ENCODE peak calls at places on chromosomes 11 and 22, in five cellular contexts. X is non-pigmented ciliary epithelial cell, F is ovary, R is body of pancreas, G is ELR. P is an unnamed sample.

GRCh38 chr22:19717691-19718254 is 3.5 kb downstream of the SEPTIN5 start:
- DNase-seq in X (no peak), F (peak; percentile 72), G (peak; percentile 69), R (peak; percentile 66), P (peak; percentile 86)

GRCh38 chr11:66136752-66137123 is 66.7 kb downstream of the PACS1 start:
- DNase-seq in X (no peak), F (no peak), R (no peak), G (peak; percentile 66), P (no peak)

GRCh38 chr11:2770556-2771301 is 70.9 kb upstream of the KCNQ1OT1 start:
- DNase-seq in X (no peak), G (no peak), R (peak; percentile 1), F (peak; percentile 6), P (peak; percentile 58)

GRCh38 chr11:69888671-69889076 is 69.5 kb upstream of the FGF3 start:
- DNase-seq in R (peak; percentile 65), F (no peak), X (no peak), G (peak; percentile 68), P (no peak)

GRCh38 chr11:12792590-12792989 is 118.4 kb downstream of the TEAD1 start:
- DNase-seq in R (peak; percentile 45), G (no peak), X (no peak), F (no peak), P (no peak)

GRCh38 chr11:24391165-24391564 is 105.7 kb upstream of the LUZP2 start:
- DNase-seq in R (no peak), F (no peak), X (no peak), G (peak; percentile 50), P (no peak)

GRCh38 chr22:32475428-32476010 is 908 bp downstream of the FBXO7 start:
- DNase-seq in G (peak; percentile 65), F (peak; percentile 16), X (no peak), R (peak; percentile 32), P (peak; percentile 72)

GRCh38 chr11:45771942-45772522 is 32.9 kb upstream of the SLC35C1 start:
- DNase-seq in R (peak; percentile 85), X (peak; percentile 17), F (peak; percentile 77), G (peak; percentile 81), P (peak; percentile 90)

GRCh38 chr11:22192642-22193347 is at the start of gene ANO5:
- DNase-seq in X (no peak), R (peak; percentile 85), G (no peak), F (peak; percentile 36), P (peak; percentile 81)

GRCh38 chr11:34953955-34954354 is 37.5 kb downstream of the PDHX start:
- DNase-seq in G (peak; percentile 47), R (no peak), X (no peak), F (no peak), P (no peak)

GRCh38 chr11:1302461-1303073 is 6.9 kb downstream of the TOLLIP start:
- DNase-seq in F (peak; percentile 7), X (no peak), G (no peak), R (peak; percentile 57), P (no peak)

GRCh38 chr11:46519351-46519750 is 74.5 kb downstream of the AMBRA1 start:
- DNase-seq in G (no peak), X (no peak), F (no peak), R (no peak), P (no peak)